ENCODE peak calls at places on chromosomes 5 and 9, in ten cellular contexts. N is HT1080; H is fibroblast of the aortic adventitia; T is T-helper 9 cell; X is astrocyte of the spinal cord; K is posterior cingulate gyrus; F is Caki2; S is activated T-cell treated with anti-CD3 and anti-CD28 coated beads for 1 hour; U is tibial nerve; Y is activated naive CD4-positive, alpha-beta T cell treated with anti-CD3 and anti-CD28 coated beads, Interleukin-2, amount 50 U/mL, for 16 hours. G is an unnamed sample.

GRCh38 chr5:158224200-158224599 is 365.3 kb upstream of the CLINT1 start:
- DNase-seq in T (no peak), H (no peak), S (no peak), U (no peak), K (no peak), X (no peak), Y (no peak), N (no peak), F (no peak), G (no peak)

GRCh38 chr9:22050924-22051323 is 41.8 kb upstream of the CDKN2B start:
- DNase-seq in T (no peak), S (no peak), X (no peak), K (no peak), H (no peak), Y (no peak), N (no peak), F (no peak), U (no peak), G (no peak)

GRCh38 chr9:17135578-17135904 is 701 bp downstream of the CNTLN start:
- DNase-seq in X (no peak), H (no peak), T (no peak), N (no peak), F (peak; percentile 41), U (peak; percentile 35), S (no peak), Y (no peak), K (peak; percentile 89), G (no peak)

GRCh38 chr5:106331415-106331814 is 1339.3 kb downstream of the EFNA5 start:
- DNase-seq in X (peak; percentile 94), F (no peak), S (no peak), N (peak; percentile 67), K (no peak), Y (no peak), U (no peak), H (peak; percentile 71), T (no peak), G (no peak)

GRCh38 chr5:176481659-176482213 is 33.6 kb downstream of the FAF2 start:
- DNase-seq in T (no peak), F (peak; percentile 45), X (no peak), H (no peak), Y (no peak), N (peak; percentile 62), K (no peak), S (no peak), U (no peak), G (no peak)

GRCh38 chr5:12526113-12526512 is 621.9 kb upstream of the CTNND2 start:
- DNase-seq in U (no peak), X (no peak), K (no peak), H (no peak), T (no peak), F (no peak), Y (no peak), N (peak; percentile 7), S (no peak), G (no peak)

GRCh38 chr9:127177682-127178265 is 55.3 kb upstream of the ANGPTL2 start:
- DNase-seq in X (no peak), H (no peak), N (no peak), U (no peak), F (no peak), Y (no peak), K (peak; percentile 71), S (no peak), T (no peak), G (no peak)

GRCh38 chr5:11191673-11192072 is 430.6 kb upstream of the DAP start:
- DNase-seq in Y (no peak), H (no peak), N (no peak), X (no peak), K (peak; percentile 85), T (no peak), S (no peak), U (no peak), F (no peak), G (no peak)

GRCh38 chr9:88936668-88937067 is 54.6 kb upstream of the S1PR3 start:
- DNase-seq in N (no peak), T (no peak), S (no peak), K (no peak), H (no peak), Y (no peak), U (peak; percentile 83), X (no peak), F (no peak), G (no peak)

GRCh38 chr9:2043243-2043642 is 28.1 kb downstream of the SMARCA2 start:
- DNase-seq in T (no peak), X (no peak), H (no peak), S (no peak), U (no peak), F (no peak), N (no peak), K (no peak), Y (no peak), G (no peak)

GRCh38 chr5:90878081-90878480 is 319.5 kb downstream of the ADGRV1 start:
- DNase-seq in S (no peak), U (no peak), N (no peak), H (no peak), X (no peak), T (no peak), F (no peak), K (no peak), Y (no peak), G (no peak)

GRCh38 chr9:86801246-86801645 is 146.1 kb downstream of the GAS1 start:
- DNase-seq in H (peak; percentile 52), F (no peak), U (no peak), X (peak; percentile 41), Y (no peak), N (no peak), S (no peak), T (no peak), K (no peak), G (no peak)

GRCh38 chr5:126341906-126342625 is 81.1 kb upstream of the GRAMD2B start:
- DNase-seq in H (no peak), U (no peak), N (no peak), F (no peak), X (no peak), Y (no peak), K (no peak), T (no peak), S (no peak), G (no peak)

GRCh38 chr5:65708140-65708539 is 13.8 kb downstream of the SGTB start:
- DNase-seq in H (no peak), X (no peak), Y (no peak), K (no peak), T (no peak), S (no peak), F (no peak), N (no peak), U (no peak), G (no peak)

GRCh38 chr9:91495450-91495849 is 71.8 kb upstream of the NFIL3 start:
- DNase-seq in T (no peak), S (no peak), U (no peak), Y (no peak), H (peak; percentile 93), K (no peak), X (peak; percentile 97), F (peak; percentile 31), N (peak; percentile 67), G (no peak)

GRCh38 chr5:61624553-61624952 is 292.5 kb downstream of the ZSWIM6 start:
- DNase-seq in X (no peak), Y (no peak), N (no peak), H (no peak), S (no peak), F (no peak), T (no peak), U (no peak), K (no peak), G (no peak)

GRCh38 chr5:7857918-7858632 is 7.1 kb upstream of the CFAP90 start:
- DNase-seq in H (no peak), Y (no peak), X (no peak), S (no peak), T (no peak), N (no peak), F (no peak), K (no peak), U (no peak), G (no peak)

GRCh38 chr5:180347651-180348050 is 5.5 kb downstream of the GFPT2 start:
- DNase-seq in S (no peak), K (no peak), X (no peak), Y (no peak), N (no peak), T (no peak), F (no peak), H (no peak), U (no peak), G (no peak)

GRCh38 chr5:151924564-151925395 is at the start of gene GLRA1:
- DNase-seq in N (peak; percentile 29), S (peak; percentile 32), T (peak; percentile 61), U (peak; percentile 31), H (peak; percentile 42), F (peak; percentile 19), K (peak; percentile 84), X (peak; percentile 56), Y (peak; percentile 53), G (peak; percentile 48)

GRCh38 chr5:170625221-170626165 is 121.7 kb downstream of the KCNIP1 start:
- DNase-seq in X (no peak), F (no peak), K (peak; percentile 53), N (no peak), U (no peak), T (no peak), Y (no peak), H (no peak), S (no peak), G (no peak)